ENCODE peak calls at places on chromosomes 1 and 21, in nine cellular contexts. Q, N, B, P, L, A, H, R and Z are unnamed samples.

GRCh38 chr1:9643351-9644256 is 7.9 kb upstream of the PIK3CD start:
- DNase-seq in H (no peak), R (no peak), Q (no peak), A (no peak), N (no peak), B (no peak), P (no peak), L (no peak), Z (no peak)

GRCh38 chr1:109910123-109910962 is at the start of gene CSF1:
- DNase-seq in B (peak), Q (peak), A (peak), N (peak), H (peak), R (peak), P (peak), L (peak), Z (peak)

GRCh38 chr1:117669572-117669971 is 63.7 kb downstream of the TENT5C start:
- DNase-seq in R (no peak), H (no peak), A (no peak), N (no peak), Q (no peak), B (no peak), L (no peak), P (no peak), Z (no peak)

GRCh38 chr21:40169971-40170370 is 302.7 kb downstream of the PCP4 start:
- DNase-seq in L (no peak), P (no peak), H (no peak), R (no peak), B (no peak), A (no peak), N (no peak), Q (no peak), Z (no peak)

GRCh38 chr1:115641762-115642167 is at the start of gene VANGL1:
- DNase-seq in B (peak), N (peak), H (peak), Q (peak), L (peak), A (peak), R (peak), P (no peak), Z (peak)

GRCh38 chr1:22207605-22208264 is 64.8 kb upstream of the WNT4 start:
- DNase-seq in L (no peak), Q (no peak), B (peak), A (no peak), H (peak), N (no peak), R (no peak), P (no peak), Z (no peak)

GRCh38 chr21:46295996-46296752 is 10.0 kb downstream of the YBEY start:
- DNase-seq in A (peak), R (peak), P (peak), B (peak), H (no peak), Q (peak), L (peak), N (no peak), Z (no peak)

GRCh38 chr1:19643602-19644419 is at the start of gene NBL1:
- DNase-seq in N (peak), R (peak), H (peak), P (no peak), B (peak), Q (peak), L (no peak), A (peak), Z (peak)

GRCh38 chr1:231315887-231316286 is 21.8 kb downstream of the EXOC8 start:
- DNase-seq in P (no peak), N (peak), A (peak), B (peak), L (peak), Q (peak), H (peak), R (peak), Z (peak)

GRCh38 chr1:42191319-42191718 is 26.8 kb upstream of the GUCA2A start:
- DNase-seq in A (no peak), P (no peak), B (no peak), H (no peak), R (no peak), N (no peak), Q (no peak), L (no peak), Z (no peak)

GRCh38 chr1:101438359-101438758 is 201.5 kb downstream of the S1PR1 start:
- DNase-seq in Q (peak), N (peak), P (no peak), L (no peak), R (no peak), B (no peak), H (peak), A (peak), Z (peak)

GRCh38 chr1:234619071-234619480 is 9.1 kb upstream of the IRF2BP2 start:
- DNase-seq in L (no peak), B (no peak), Q (peak), R (no peak), P (no peak), A (peak), H (no peak), N (peak), Z (no peak)

GRCh38 chr1:89538361-89538760 is 13.7 kb downstream of the LRRC8B start:
- DNase-seq in L (no peak), B (no peak), H (no peak), A (no peak), R (no peak), Q (peak), N (no peak), P (no peak), Z (no peak)

GRCh38 chr1:19477284-19478240 is 7.8 kb downstream of the CAPZB start:
- DNase-seq in H (no peak), R (no peak), A (no peak), Q (no peak), N (no peak), P (no peak), L (peak), B (no peak), Z (no peak)

GRCh38 chr21:41582866-41583265 is 74.9 kb upstream of the TMPRSS2 start:
- DNase-seq in L (no peak), A (no peak), R (no peak), B (no peak), N (no peak), H (no peak), Q (no peak), P (no peak), Z (no peak)

GRCh38 chr1:64843675-64844074 is 98.8 kb downstream of the RAVER2 start:
- DNase-seq in A (no peak), P (no peak), N (no peak), L (no peak), B (no peak), R (no peak), Q (no peak), H (no peak), Z (no peak)

GRCh38 chr1:3481836-3482589 is 27.5 kb downstream of the ARHGEF16 start:
- DNase-seq in B (no peak), L (no peak), Q (no peak), H (no peak), R (no peak), P (no peak), N (peak), A (no peak), Z (peak)

GRCh38 chr1:2306151-2306978 is 78.2 kb downstream of the SKI start:
- DNase-seq in H (no peak), A (no peak), L (no peak), R (no peak), B (no peak), N (no peak), P (no peak), Q (no peak), Z (no peak)

GRCh38 chr1:18230840-18231239 is 123.2 kb downstream of the IGSF21 start:
- DNase-seq in N (no peak), R (no peak), P (no peak), B (no peak), A (no peak), H (no peak), Q (no peak), L (no peak), Z (no peak)

GRCh38 chr1:175742790-175743459 is 470 bp downstream of the TNR start:
- DNase-seq in B (no peak), L (no peak), A (peak), P (peak), R (no peak), Q (peak), N (peak), H (peak), Z (peak)

GRCh38 chr1:41613646-41614592 is 129.4 kb upstream of the EDN2 start:
- DNase-seq in L (no peak), Q (peak), H (no peak), P (no peak), B (no peak), A (peak), N (peak), R (no peak), Z (no peak)

GRCh38 chr1:26626994-26627393 is 68.8 kb upstream of the ARID1A start:
- DNase-seq in N (no peak), P (no peak), L (no peak), H (no peak), R (no peak), Q (peak), B (no peak), A (peak), Z (no peak)

GRCh38 chr1:14553711-14554110 is 44.8 kb upstream of the KAZN start:
- DNase-seq in L (no peak), N (no peak), A (no peak), H (no peak), P (no peak), Q (peak), R (no peak), B (no peak), Z (no peak)

GRCh38 chr1:205950280-205950679 is 7.0 kb upstream of the SLC26A9 start:
- DNase-seq in P (no peak), H (no peak), A (peak), B (peak), Q (peak), N (peak), L (no peak), R (peak), Z (peak)

GRCh38 chr1:44239337-44239960 is 26.2 kb downstream of the DMAP1 start:
- DNase-seq in R (no peak), P (no peak), A (peak), N (peak), H (peak), Q (peak), B (no peak), L (peak), Z (peak)

GRCh38 chr1:229093546-229094336 is 177.2 kb upstream of the RAB4A start:
- DNase-seq in N (peak), Q (no peak), R (peak), H (no peak), A (no peak), P (no peak), L (no peak), B (no peak), Z (peak)

GRCh38 chr1:94544706-94545490 is 3.3 kb upstream of the F3 start:
- DNase-seq in L (no peak), R (no peak), H (no peak), N (peak), B (no peak), A (peak), Q (peak), P (no peak), Z (peak)

GRCh38 chr1:94542088-94542671 is 621 bp upstream of the F3 start:
- DNase-seq in B (peak), Q (peak), P (peak), N (peak), H (peak), R (peak), L (peak), A (peak), Z (peak)

GRCh38 chr1:94541175-94542087 is at the start of gene F3:
- DNase-seq in L (peak), N (peak), P (peak), A (peak), Q (peak), R (peak), H (peak), B (peak), Z (peak)

GRCh38 chr1:94543003-94543402 is 1.4 kb upstream of the F3 start:
- DNase-seq in L (no peak), A (peak), B (no peak), R (no peak), Q (peak), P (no peak), N (peak), H (no peak), Z (peak)

DNA sequence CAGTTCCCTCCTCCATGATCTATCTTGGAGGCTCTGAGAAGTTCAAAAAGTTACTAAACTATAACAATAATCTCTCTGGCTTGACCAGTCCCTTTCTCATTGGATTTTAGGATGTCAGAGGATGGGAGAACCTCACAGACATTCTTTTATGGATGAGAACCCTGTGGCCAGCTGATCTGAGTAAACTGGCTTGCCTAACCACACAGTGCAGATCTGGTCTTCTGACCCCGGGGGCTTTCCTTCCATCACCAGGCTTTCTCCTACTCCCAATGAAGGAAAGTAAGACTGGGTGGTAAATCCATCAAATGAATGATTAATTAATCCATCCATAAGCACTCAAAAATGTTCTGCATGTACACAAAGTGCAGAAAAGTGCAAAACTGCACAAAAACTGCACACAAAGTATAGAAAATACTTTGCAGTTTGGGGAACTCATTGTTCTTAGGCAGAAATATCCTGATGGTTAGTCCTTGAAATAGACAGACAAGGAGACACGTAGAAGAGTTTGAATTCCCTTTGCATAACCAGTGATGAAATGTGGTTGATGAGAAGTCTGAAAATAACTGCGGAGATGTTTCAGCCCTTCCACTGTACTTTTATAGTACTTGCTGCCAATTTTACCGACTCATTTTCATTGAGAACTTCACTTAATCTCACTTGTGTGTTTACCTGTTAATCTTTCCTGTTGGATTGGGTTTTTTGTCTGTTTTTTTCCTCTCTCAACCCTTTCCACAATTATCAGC is 2.5 kb upstream of the F3 start:
- DNase-seq in A (peak), P (no peak), Q (peak), R (no peak), L (no peak), B (no peak), H (no peak), N (peak), Z (peak)
- H3K27ac ChIP-seq in A (peak), P (no peak), Q (no peak), R (peak), L (no peak), B (no peak), H (no peak), N (peak), Z (no peak)

GRCh38 chr1:32693455-32694174 is 9.0 kb downstream of the SYNC start:
- DNase-seq in Q (no peak), A (no peak), L (no peak), P (no peak), R (no peak), H (no peak), N (no peak), B (no peak), Z (no peak)

GRCh38 chr1:32696041-32696440 is 6.5 kb downstream of the SYNC start:
- DNase-seq in L (no peak), R (no peak), P (no peak), A (no peak), H (no peak), N (no peak), B (peak), Q (no peak), Z (no peak)

GRCh38 chr1:32695098-32695904 is 7.3 kb downstream of the SYNC start:
- DNase-seq in H (no peak), P (no peak), N (peak), L (peak), Q (peak), A (peak), B (peak), R (peak), Z (peak)
- H3K4me3 ChIP-seq in H (no peak), P (no peak), N (no peak), L (peak), Q (no peak), A (no peak), B (no peak), R (no peak), Z (no peak)

DNA sequence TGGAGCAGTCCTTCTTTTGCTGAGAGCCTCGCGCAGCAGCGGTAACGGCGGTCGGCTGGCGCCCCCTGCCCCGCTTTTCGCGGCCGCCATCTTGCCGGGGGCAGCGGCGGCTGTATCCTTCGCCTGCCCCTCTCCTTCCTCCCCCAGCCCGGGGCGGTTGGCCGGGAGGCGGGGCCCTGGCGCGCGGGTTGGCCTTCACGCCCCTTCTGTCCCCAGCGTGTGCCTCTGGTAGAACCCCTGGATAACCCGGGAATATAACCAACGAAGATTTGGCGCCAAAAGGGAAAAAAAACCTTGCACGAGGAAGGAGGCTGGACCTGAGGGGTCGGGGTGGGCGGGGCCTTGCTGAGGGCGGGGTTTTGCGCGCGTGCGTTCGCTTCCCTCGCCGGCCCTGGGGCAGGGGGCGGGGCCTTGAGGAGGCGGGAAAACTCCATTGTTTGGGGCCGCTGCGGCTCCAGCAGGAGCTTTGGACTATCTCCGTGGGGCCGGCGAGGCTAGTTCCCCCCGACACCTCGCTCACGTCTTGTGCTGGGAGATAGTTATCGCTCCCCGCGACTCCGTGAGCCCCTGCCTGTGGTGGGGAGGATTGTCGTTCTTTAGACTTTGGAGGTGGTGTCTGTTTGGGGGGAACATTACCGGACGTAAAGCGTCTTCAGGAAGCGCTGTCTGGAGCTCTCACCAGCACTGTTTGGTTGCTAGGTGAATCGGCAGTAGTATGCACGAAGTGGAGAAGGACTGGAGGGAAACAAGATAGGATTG is 689 bp downstream of the NASP start:
- DNase-seq in P (peak), A (peak), H (peak), L (peak), B (peak), N (peak), R (peak), Q (peak), Z (peak)
- TF ChIP-seq CTCF in P (no peak), A (peak), H (peak), L (no peak), B (no peak), N (no peak), R (no peak), Q (peak), Z (no peak)

GRCh38 chr1:152459596-152460528 is 45.8 kb upstream of the CRNN start:
- DNase-seq in A (peak), N (peak), P (peak), Q (peak), H (peak), L (peak), B (peak), R (peak), Z (peak)
- H3K27ac ChIP-seq in A (no peak), N (no peak), P (peak), Q (no peak), H (no peak), L (peak), B (no peak), R (no peak), Z (no peak)

GRCh38 chr1:63320024-63320799 is 2.2 kb upstream of the FOXD3 start:
- DNase-seq in Q (no peak), P (no peak), A (no peak), H (peak), L (no peak), R (no peak), N (no peak), B (peak), Z (no peak)

GRCh38 chr1:63317007-63317813 is 5.2 kb upstream of the FOXD3 start:
- DNase-seq in N (peak), H (peak), B (peak), R (peak), P (no peak), Q (peak), L (peak), A (peak), Z (peak)

GRCh38 chr1:63319069-63320023 is 3.0 kb upstream of the FOXD3 start:
- DNase-seq in L (no peak), P (no peak), A (no peak), N (no peak), R (no peak), Q (no peak), B (peak), H (peak), Z (no peak)

GRCh38 chr1:63317814-63318156 is 4.6 kb upstream of the FOXD3 start:
- DNase-seq in B (no peak), P (no peak), R (no peak), Q (no peak), H (no peak), A (no peak), N (no peak), L (no peak), Z (no peak)

DNA sequence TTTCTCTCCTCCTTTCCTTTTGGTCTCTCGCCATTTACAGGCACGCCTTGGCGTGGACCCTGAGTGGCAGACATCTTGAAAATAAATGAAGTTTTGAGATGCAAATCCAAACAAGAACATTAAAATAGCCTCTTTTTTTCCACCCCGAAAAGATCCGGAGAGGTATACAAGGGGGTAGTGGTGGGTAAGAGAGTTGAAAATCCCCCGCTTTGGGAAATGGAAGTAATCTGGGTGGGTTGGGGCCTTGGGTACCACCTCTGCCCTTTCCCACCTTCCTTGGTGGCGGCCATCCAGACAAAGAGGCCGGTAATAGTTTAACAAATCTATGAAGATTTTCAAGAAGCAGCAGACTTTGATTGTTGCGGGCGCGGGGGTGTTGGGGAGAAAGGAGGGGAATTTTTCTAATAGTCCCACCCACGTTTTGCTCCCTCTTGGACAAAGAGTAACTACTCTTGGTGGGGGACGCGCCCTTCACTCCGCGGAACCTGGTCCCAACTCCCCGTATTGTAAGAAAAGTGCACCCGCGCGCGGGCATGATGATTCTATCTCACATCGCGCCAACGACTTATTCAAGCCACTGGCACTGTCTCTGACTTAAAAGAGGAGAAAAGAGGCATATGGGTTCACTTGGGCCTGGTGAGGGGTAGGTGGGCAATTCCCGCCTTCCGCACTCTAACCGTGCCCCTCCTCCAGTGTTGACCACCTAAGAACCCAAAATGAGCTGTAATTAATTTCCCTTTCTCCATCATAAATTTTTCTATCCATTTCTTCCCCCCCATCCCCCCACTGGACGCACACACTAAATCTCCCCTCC is 3.9 kb upstream of the FOXD3 start:
- DNase-seq in R (no peak), B (no peak), P (no peak), A (no peak), Q (no peak), N (no peak), L (no peak), H (peak), Z (no peak)
- H3K4me3 ChIP-seq in R (no peak), B (no peak), P (no peak), A (no peak), Q (no peak), N (no peak), L (no peak), H (no peak), Z (peak)